ENCODE peak calls at places on chromosomes 11 and 22, in seven cellular contexts. U is thoracic aorta, Z is heart right ventricle, V is tibial artery, I is cardiac muscle cell, P is vagina, B is mesenchymal stem cell. R is an unnamed sample.
A peak's percentile ranks its signal among the peaks of the same experiment; 100 is the strongest.

GRCh38 chr11:67053896-67054850 is 2.5 kb upstream of the RHOD start:
- DNase-seq in U (peak; percentile 39), Z (peak; percentile 47), V (peak; percentile 88), I (peak; percentile 73), P (no peak), B (peak; percentile 91), R (no peak)

GRCh38 chr11:17184882-17185587 is 22.8 kb downstream of the PIK3C2A start:
- DNase-seq in U (no peak), Z (no peak), V (no peak), I (no peak), P (no peak), B (no peak), R (no peak)

GRCh38 chr11:40716344-40717178 is 742.9 kb downstream of the LRRC4C start:
- DNase-seq in U (no peak), Z (no peak), V (no peak), I (no peak), P (no peak), B (no peak), R (no peak)

GRCh38 chr11:67613960-67614715 is 7.4 kb downstream of the NDUFV1 start:
- DNase-seq in U (no peak), Z (peak; percentile 68), V (no peak), I (peak; percentile 71), P (peak; percentile 94), B (peak; percentile 49), R (peak; percentile 85)

GRCh38 chr11:11135820-11136476 is 217.1 kb downstream of the CSNK2A3 start:
- DNase-seq in U (no peak), Z (no peak), V (no peak), I (no peak), P (no peak), B (no peak), R (no peak)

GRCh38 chr11:1887451-1888346 is 4.0 kb downstream of the PRR33 start:
- DNase-seq in U (no peak), Z (peak; percentile 10), V (no peak), I (no peak), P (no peak), B (no peak), R (no peak)

GRCh38 chr22:46008836-46009596 is 32.1 kb upstream of the WNT7B start:
- DNase-seq in U (no peak), Z (no peak), V (peak; percentile 61), I (no peak), P (no peak), B (no peak), R (peak; percentile 55)

GRCh38 chr11:35034401-35034800 is 104.6 kb upstream of the CD44 start:
- DNase-seq in U (no peak), Z (no peak), V (no peak), I (no peak), P (no peak), B (no peak), R (no peak)

GRCh38 chr11:80473562-80473961 is 1032.7 kb upstream of the TENM4 start:
- DNase-seq in U (no peak), Z (no peak), V (no peak), I (no peak), P (no peak), B (no peak), R (no peak)

GRCh38 chr11:75189911-75190310 is 39.0 kb downstream of the SLCO2B1 start:
- DNase-seq in U (no peak), Z (no peak), V (no peak), I (no peak), P (no peak), B (no peak), R (no peak)

GRCh38 chr11:64089027-64089360 is 53.3 kb downstream of the FLRT1 start:
- DNase-seq in U (no peak), Z (no peak), V (no peak), I (no peak), P (no peak), B (no peak), R (no peak)

GRCh38 chr11:64090811-64091516 is 55.2 kb downstream of the FLRT1 start:
- DNase-seq in U (no peak), Z (no peak), V (no peak), I (no peak), P (no peak), B (peak; percentile 56), R (no peak)

GRCh38 chr11:64088159-64089026 is 52.7 kb downstream of the FLRT1 start:
- DNase-seq in U (no peak), Z (no peak), V (no peak), I (peak; percentile 47), P (no peak), B (no peak), R (no peak)

GRCh38 chr11:64089915-64090810 is 54.4 kb downstream of the FLRT1 start:
- DNase-seq in U (no peak), Z (no peak), V (no peak), I (no peak), P (no peak), B (peak; percentile 71), R (no peak)

DNA sequence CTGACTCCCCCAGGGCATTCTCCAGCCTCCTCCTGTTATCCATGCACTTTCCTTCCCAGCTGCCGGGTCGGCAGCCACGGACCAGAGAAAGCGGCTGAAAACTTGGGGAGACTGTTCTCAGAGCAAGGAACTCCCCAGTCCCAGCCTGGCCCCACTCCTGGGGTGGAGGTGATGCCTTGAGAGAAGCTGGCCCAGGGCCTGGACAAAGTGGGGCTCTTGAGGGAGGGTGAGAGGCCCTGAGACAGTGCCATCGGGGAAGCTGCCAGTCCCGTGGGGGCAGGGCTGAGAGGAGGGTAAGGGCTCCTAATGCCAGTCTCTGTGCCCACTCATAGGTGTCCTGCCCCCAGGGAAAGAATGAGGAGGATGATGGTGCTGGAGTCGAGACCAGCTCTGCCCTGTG is 53.8 kb downstream of the FLRT1 start:
- DNase-seq in U (no peak), Z (peak; percentile 50), V (no peak), I (no peak), P (no peak), B (no peak), R (no peak)
- H3K4me1 ChIP-seq in U (no peaks in the 10 kb centered on the region), Z (peaks cover 13% of the 10 kb centered on the region), V (no peaks in the 10 kb centered on the region), I (no peaks in the 10 kb centered on the region), P (peaks cover 42% of the 10 kb centered on the region), B (peaks cover 52% of the 10 kb centered on the region), R (peaks cover 28% of the 10 kb centered on the region)

GRCh38 chr11:73968356-73968966 is 14.2 kb downstream of the UCP2 start:
- DNase-seq in U (no peak), Z (no peak), V (no peak), I (no peak), P (no peak), B (no peak), R (no peak)

GRCh38 chr11:73965764-73966121 is 14.9 kb downstream of the DNAJB13 start:
- DNase-seq in U (no peak), Z (no peak), V (no peak), I (no peak), P (no peak), B (no peak), R (no peak)

GRCh38 chr11:73962097-73962705 is 11.4 kb downstream of the DNAJB13 start:
- DNase-seq in U (no peak), Z (no peak), V (no peak), I (no peak), P (no peak), B (no peak), R (peak; percentile 14)

GRCh38 chr11:73963861-73964260 is 13.0 kb downstream of the DNAJB13 start:
- DNase-seq in U (no peak), Z (no peak), V (peak; percentile 17), I (no peak), P (no peak), B (no peak), R (no peak)

DNA sequence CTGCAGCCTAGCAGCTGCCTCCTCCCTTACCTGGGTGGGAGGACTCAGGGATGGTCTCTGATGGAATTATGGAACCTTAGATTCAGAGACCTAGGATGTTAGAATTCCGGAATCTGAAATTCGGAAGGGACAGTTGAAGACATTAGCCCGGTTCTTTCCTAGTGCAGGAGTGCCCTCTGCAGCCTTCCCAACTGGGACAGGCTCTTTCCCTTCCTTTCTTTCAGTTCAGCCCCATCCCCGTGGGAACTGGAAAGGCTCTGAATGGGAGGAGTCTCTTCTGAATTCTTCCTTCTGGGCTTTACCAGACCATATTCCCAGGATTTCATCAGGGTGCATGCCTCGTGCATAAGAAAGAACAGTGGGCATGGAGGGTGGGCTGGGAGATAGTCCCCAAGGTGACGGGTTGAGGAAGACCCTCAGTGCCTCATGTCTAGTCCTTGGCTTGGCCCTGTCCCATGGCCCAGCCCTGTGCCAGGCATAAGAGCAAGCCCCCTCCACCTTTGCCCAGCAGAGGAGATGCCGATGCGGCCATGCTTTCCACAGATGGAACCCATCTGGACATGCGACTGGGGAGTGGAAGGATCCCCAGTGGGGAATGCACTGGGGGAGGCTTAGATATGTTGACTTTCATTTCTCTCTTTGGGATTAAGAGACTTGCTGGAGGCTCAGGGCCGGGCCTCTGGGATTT is 14.4 kb downstream of the DNAJB13 start:
- DNase-seq in U (no peak), Z (no peak), V (peak; percentile 43), I (no peak), P (no peak), B (peak; percentile 19), R (no peak)
- H3K4me3 ChIP-seq in U (no peak overlapping the region), Z (no peak overlapping the region), V (no peak overlapping the region), I (no peak overlapping the region), P (no peak overlapping the region), B (no peak overlapping the region), R (no peak overlapping the region)

DNA sequence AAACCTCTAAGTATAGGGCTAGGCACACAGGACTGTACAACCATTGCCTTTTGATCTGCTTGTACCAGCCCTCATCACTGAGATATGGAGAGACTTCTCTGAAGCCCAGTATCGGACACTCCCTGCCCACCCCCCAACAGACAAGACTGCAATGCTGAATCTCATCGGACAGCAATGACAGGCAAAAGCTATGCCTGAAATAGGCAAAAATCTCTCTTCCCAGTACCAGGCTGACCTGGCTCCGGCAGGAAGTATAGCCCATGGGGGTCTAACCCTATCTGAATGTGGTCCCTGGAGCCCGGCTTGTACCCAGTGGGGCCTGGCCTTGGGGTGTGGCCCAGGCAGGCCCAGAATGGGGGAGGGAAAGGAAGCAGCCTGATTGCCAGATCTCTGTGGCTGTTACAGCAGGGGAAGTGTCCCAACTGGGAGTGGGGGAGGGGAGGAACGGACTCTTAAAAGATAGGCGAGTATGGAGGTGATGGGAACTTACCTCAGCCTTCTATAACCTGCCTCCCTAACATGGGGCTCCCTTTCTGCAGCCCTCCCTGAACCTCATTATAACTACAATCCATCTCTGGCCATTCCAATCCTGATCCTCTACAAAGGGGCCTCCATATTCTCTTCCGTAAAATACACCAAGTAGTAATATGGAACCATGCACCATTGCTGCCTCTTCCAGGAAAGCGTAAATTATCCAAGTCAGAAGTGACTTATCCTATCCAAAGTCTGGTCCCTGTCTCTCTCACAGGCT is 6.2 kb downstream of the RHOG start:
- DNase-seq in U (no peak), Z (no peak), V (peak; percentile 71), I (no peak), P (no peak), B (no peak), R (no peak)
- H3K4me1 ChIP-seq in U (peaks cover 49% of the 10 kb centered on the region), Z (peaks cover 74% of the 10 kb centered on the region), V (no peaks in the 10 kb centered on the region), I (peaks cover 17% of the 10 kb centered on the region), P (peaks cover 69% of the 10 kb centered on the region), B (peaks cover 13% of the 10 kb centered on the region), R (peaks cover 76% of the 10 kb centered on the region)

GRCh38 chr11:69443968-69444364 is 37.5 kb upstream of the LINC01488 start:
- DNase-seq in U (no peak), Z (no peak), V (peak; percentile 67), I (no peak), P (no peak), B (peak; percentile 77), R (no peak)

GRCh38 chr11:69442012-69442806 is 39.3 kb upstream of the LINC01488 start:
- DNase-seq in U (no peak), Z (no peak), V (peak; percentile 54), I (no peak), P (no peak), B (peak; percentile 32), R (no peak)

GRCh38 chr11:69444381-69445130 is 36.9 kb upstream of the LINC01488 start:
- DNase-seq in U (peak; percentile 10), Z (peak; percentile 56), V (peak; percentile 85), I (peak; percentile 48), P (no peak), B (peak; percentile 98), R (no peak)

GRCh38 chr11:69443138-69443967 is 38.1 kb upstream of the LINC01488 start:
- DNase-seq in U (peak; percentile 50), Z (peak; percentile 92), V (peak; percentile 88), I (peak; percentile 95), P (no peak), B (peak; percentile 96), R (peak; percentile 94)

GRCh38 chr11:69442807-69443137 is 38.7 kb upstream of the LINC01488 start:
- DNase-seq in U (no peak), Z (no peak), V (peak; percentile 66), I (no peak), P (no peak), B (peak; percentile 96), R (no peak)
- H3K4me3 ChIP-seq in U (peak overlapping the region; percentile 74), Z (no peak overlapping the region), V (peak overlapping the region; percentile 44), I (no peak overlapping the region), P (peak overlapping the region; percentile 50), B (peak overlapping the region; percentile 43), R (peak overlapping the region; percentile 51)